ENCODE peak calls at places on chromosome 11, in four cellular contexts. O is K562, N is A549, F is HepG2. E is an unnamed sample.
A peak's percentile ranks its signal among the peaks of the same experiment; 100 is the strongest.

GRCh38 chr11:472272-472671 is 22.2 kb downstream of the PTDSS2 start:
- DNase-seq in O (no peak), N (no peak), F (no peak), E (no peak)

GRCh38 chr11:9066432-9066925 is 24.9 kb downstream of the SCUBE2 start:
- DNase-seq in O (no peak), N (no peak), F (peak; percentile 17), E (peak; percentile 22)

GRCh38 chr11:130215531-130216220 is 56.1 kb downstream of the ST14 start:
- DNase-seq in O (no peak), N (no peak), F (no peak), E (peak; percentile 5)

GRCh38 chr11:102138677-102139076 is 28.4 kb downstream of the YAP1 start:
- DNase-seq in O (no peak), N (no peak), F (no peak), E (no peak)

GRCh38 chr11:129768356-129768755 is 47.3 kb upstream of the TMEM45B start:
- DNase-seq in O (no peak), N (no peak), F (peak; percentile 32), E (no peak)

GRCh38 chr11:124725719-124726105 is 14.0 kb upstream of the NRGN start:
- DNase-seq in O (no peak), N (no peak), F (no peak), E (no peak)

GRCh38 chr11:3156282-3156660 is 8.8 kb downstream of the OSBPL5 start:
- DNase-seq in O (no peak), N (no peak), F (no peak), E (no peak)

GRCh38 chr11:42960521-42961088 is 351.2 kb upstream of the API5 start:
- DNase-seq in O (no peak), N (no peak), F (no peak), E (no peak)

GRCh38 chr11:20275987-20276660 is 87.4 kb upstream of the HTATIP2 start:
- DNase-seq in O (no peak), N (no peak), F (no peak), E (no peak)

GRCh38 chr11:30816959-30817880 is 231.1 kb upstream of the MPPED2 start:
- DNase-seq in O (no peak), N (no peak), F (no peak), E (no peak)

GRCh38 chr11:131824766-131825165 is 454.4 kb downstream of the NTM start:
- DNase-seq in O (no peak), N (no peak), F (no peak), E (no peak)
- TF ChIP-seq ESRRA in O (no peak), N (no peak), F (no peak), E (no peak)

DNA sequence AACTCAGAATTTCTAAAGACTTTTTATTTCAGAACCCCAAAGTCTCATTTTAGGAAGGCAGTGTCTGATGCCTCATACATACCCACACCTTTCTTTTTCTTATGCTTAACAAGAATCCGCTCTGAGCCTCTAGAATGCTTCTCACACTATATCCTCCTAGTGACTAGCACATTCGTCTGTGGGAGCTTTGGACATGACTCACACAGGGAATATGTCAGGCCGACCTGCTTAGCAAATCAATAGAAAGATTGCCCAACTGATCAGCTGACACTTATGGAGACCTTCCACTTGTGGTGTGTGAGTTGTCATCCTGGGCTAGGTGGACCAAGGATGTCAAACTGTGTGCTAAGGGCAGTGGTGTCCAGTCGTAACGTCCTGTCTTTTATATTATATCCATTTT is 129.9 kb upstream of the TTC12 start:
- DNase-seq in O (no peak), N (no peak), F (peak; percentile 35), E (no peak)
- TF ChIP-seq NR3C1 in O (no peak), N (no peak), F (no peak), E (no peak)

GRCh38 chr11:116193321-116194114 is 579.3 kb downstream of the BUD13 start:
- DNase-seq in O (no peak), N (peak; percentile 15), F (peak; percentile 17), E (peak; percentile 74)
- TF ChIP-seq ESRRA in O (no peak), N (no peak), F (no peak), E (no peak)

GRCh38 chr11:37502202-37502601 is 904.2 kb upstream of the RAG2 start:
- DNase-seq in O (no peak), N (no peak), F (no peak), E (no peak)
- TF ChIP-seq NR3C1 in O (no peak), N (no peak), F (no peak), E (no peak)